ENCODE peak calls at places on chromosomes 4 and X, in nine cellular contexts. J is brain microvascular endothelial cell; T is activated CD8-positive, alpha-beta T cell treated with anti-CD3 and anti-CD28 coated beads, Interleukin-2, amount 10 ng/mL, durations not matched to agents 7 days and 5 days; S is GM20000; Z is NCI-H748 treated with DMSO at 0.1 percent for 48 hours; I is testis; Y is stimulated activated CD4-positive, alpha-beta T cell treated with anti-CD3 and anti-CD28 coated beads, Interleukin-1b, Interleukin-23, amount 100 ng/mL, for 4 hours; F is activated naive CD4-positive, alpha-beta T cell treated with anti-CD3 and anti-CD28 coated beads for 36 hours; C is cardiac muscle cell. W is an unnamed sample.
A peak's percentile ranks its signal among the peaks of the same experiment; 100 is the strongest.

GRCh38 chr4:110636231-110636676 is 13.4 kb upstream of the PITX2 start:
- DNase-seq in J (no peak), T (no peak), S (peak; percentile 19), Z (no peak), I (no peak), Y (no peak), F (no peak), C (no peak), W (peak; percentile 68)

GRCh38 chr4:119525005-119525749 is 103.4 kb downstream of the PDE5A start:
- DNase-seq in J (peak; percentile 75), T (no peak), S (no peak), Z (no peak), I (no peak), Y (no peak), F (no peak), C (no peak), W (no peak)

GRCh38 chr4:152408514-152409327 is 127.2 kb downstream of the FBXW7 start:
- DNase-seq in J (peak; percentile 40), T (peak; percentile 36), S (peak; percentile 20), Z (peak; percentile 6), I (no peak), Y (peak; percentile 14), F (peak; percentile 35), C (peak; percentile 49), W (peak; percentile 8)

GRCh38 chrX:68852046-68852445 is 23.2 kb downstream of the EFNB1 start:
- DNase-seq in J (no peak), T (no peak), S (no peak), Z (no peak), I (no peak), Y (no peak), F (no peak), C (no peak), W (no peak)

GRCh38 chrX:68146054-68146453 is 287.2 kb downstream of the OPHN1 start:
- DNase-seq in J (peak; percentile 31), T (no peak), S (no peak), Z (no peak), I (no peak), Y (no peak), F (no peak), C (peak; percentile 35), W (peak; percentile 6)

GRCh38 chr4:38290360-38290759 is 330.2 kb downstream of the PTTG2 start:
- DNase-seq in J (peak; percentile 51), T (no peak), S (no peak), Z (no peak), I (no peak), Y (no peak), F (no peak), C (no peak), W (no peak)

GRCh38 chr4:16875487-16875886 is 23.0 kb downstream of the LDB2 start:
- DNase-seq in J (peak; percentile 96), T (no peak), S (no peak), Z (no peak), I (no peak), Y (no peak), F (no peak), C (no peak), W (no peak)

GRCh38 chr4:94827481-94828110 is 69.8 kb downstream of the BMPR1B start:
- DNase-seq in J (peak; percentile 75), T (no peak), S (no peak), Z (no peak), I (no peak), Y (no peak), F (no peak), C (no peak), W (no peak)

GRCh38 chr4:139622856-139623255 is 42.8 kb upstream of the MGST2 start:
- DNase-seq in J (no peak), T (no peak), S (no peak), Z (no peak), I (no peak), Y (no peak), F (no peak), C (no peak), W (no peak)

GRCh38 chr4:6050551-6050950 is 32.3 kb upstream of the C4orf50 start:
- DNase-seq in J (no peak), T (no peak), S (no peak), Z (no peak), I (no peak), Y (no peak), F (no peak), C (no peak), W (no peak)

GRCh38 chr4:33625762-33626161 is 2618.6 kb downstream of the ARAP2 start:
- DNase-seq in J (no peak), T (no peak), S (no peak), Z (no peak), I (no peak), Y (no peak), F (no peak), C (peak; percentile 3), W (no peak)

GRCh38 chrX:103688949-103689348 is 2.5 kb upstream of the MORF4L2 start:
- DNase-seq in J (peak; percentile 5), T (no peak), S (peak; percentile 10), Z (peak; percentile 9), I (no peak), Y (no peak), F (no peak), C (peak; percentile 66), W (no peak)

GRCh38 chrX:16754019-16754418 is 32.2 kb upstream of the TXLNG start:
- DNase-seq in J (no peak), T (no peak), S (no peak), Z (no peak), I (no peak), Y (no peak), F (no peak), C (no peak), W (no peak)

GRCh38 chrX:136227948-136228584 is 23.1 kb downstream of the MAP7D3 start:
- DNase-seq in J (no peak), T (peak; percentile 40), S (no peak), Z (no peak), I (no peak), Y (no peak), F (peak; percentile 22), C (no peak), W (no peak)

GRCh38 chrX:70464051-70464450 is 19.4 kb downstream of the DLG3 start:
- DNase-seq in J (no peak), T (no peak), S (no peak), Z (no peak), I (no peak), Y (no peak), F (no peak), C (no peak), W (no peak)

GRCh38 chr4:146076081-146076480 is 99.4 kb upstream of the LSM6 start:
- DNase-seq in J (no peak), T (no peak), S (no peak), Z (no peak), I (no peak), Y (no peak), F (no peak), C (no peak), W (no peak)

W was measured in H7.